ENCODE peak calls at places on chromosomes 4 and X, in four cellular contexts. P is GM06990, Q is mammary epithelial cell, H is iris pigment epithelial cell. I is an unnamed sample.

GRCh38 chr4:176841730-176842129 is 49.0 kb upstream of the VEGFC start:
- DNase-seq in Q (peak), H (peak), P (no peak), I (peak)

GRCh38 chrX:118631586-118631985 is 95.8 kb upstream of the IL13RA1 start:
- DNase-seq in P (peak), H (no peak), Q (no peak), I (no peak)

GRCh38 chr4:99321241-99322191 is at the start of gene ADH1B:
- DNase-seq in Q (no peak), P (no peak), H (no peak), I (no peak)

GRCh38 chr4:169160825-169161224 is 109.9 kb downstream of the SH3RF1 start:
- DNase-seq in P (no peak), H (peak), Q (no peak), I (no peak)

GRCh38 chr4:1395941-1396805 is 10.1 kb downstream of the NKX1-1 start:
- DNase-seq in P (no peak), H (no peak), Q (no peak), I (no peak)

GRCh38 chr4:59127748-59128147 is 2017.6 kb upstream of the IGFBP7 start:
- DNase-seq in H (no peak), Q (no peak), P (no peak), I (no peak)

GRCh38 chr4:53672873-53673272 is 81.6 kb upstream of the LNX1 start:
- DNase-seq in P (no peak), H (no peak), Q (no peak), I (no peak)

GRCh38 chr4:154877110-154877760 is 96.2 kb downstream of the RBM46 start:
- DNase-seq in P (no peak), H (peak), Q (peak), I (peak)

GRCh38 chrX:77749695-77750094 is 36.3 kb downstream of the ATRX start:
- DNase-seq in H (peak), P (no peak), Q (no peak), I (no peak)

GRCh38 chr4:37837446-37837845 is 11.0 kb downstream of the PGM2 start:
- DNase-seq in P (no peak), H (peak), Q (peak), I (no peak)

GRCh38 chr4:40986375-40986774 is 228.0 kb downstream of the APBB2 start:
- DNase-seq in Q (no peak), P (no peak), H (no peak), I (no peak)

GRCh38 chr4:48300004-48300403 is 30.4 kb upstream of the TEC start:
- DNase-seq in H (peak), Q (no peak), P (no peak), I (no peak)

GRCh38 chr4:75110061-75110460 is 177.1 kb downstream of the PARM1 start:
- DNase-seq in H (no peak), Q (no peak), P (no peak), I (no peak)

GRCh38 chr4:140249351-140249750 is 95.4 kb upstream of the MAML3 start:
- DNase-seq in Q (no peak), H (peak), P (no peak), I (no peak)

GRCh38 chr4:120995611-120996010 is 73.1 kb upstream of the PRDM5 start:
- DNase-seq in Q (no peak), P (no peak), H (peak), I (no peak)